ENCODE peak calls at places on chromosomes 5 and 9, in four cellular contexts. One of them, this sample, is unnamed.

GRCh38 chr5:39266442-39266841 is 47.1 kb upstream of the FYB1 start:
- DNase-seq in choroid plexus epithelial cell: no peak
- DNase-seq in neural crest cell: no peak
- DNase-seq in activated CD8-positive, alpha-beta T cell treated with anti-CD3 and anti-CD28 coated beads for 36 hours: no peak
- DNase-seq in this sample: no peak

GRCh38 chr5:137453476-137454080 is 45.5 kb downstream of the SPOCK1 start:
- DNase-seq in choroid plexus epithelial cell: peak
- DNase-seq in activated CD8-positive, alpha-beta T cell treated with anti-CD3 and anti-CD28 coated beads for 36 hours: peak
- DNase-seq in neural crest cell: peak
- DNase-seq in this sample: no peak

GRCh38 chr5:139974661-139975060 is 68.4 kb downstream of the NRG2 start:
- DNase-seq in neural crest cell: no peak
- DNase-seq in choroid plexus epithelial cell: peak
- DNase-seq in activated CD8-positive, alpha-beta T cell treated with anti-CD3 and anti-CD28 coated beads for 36 hours: no peak
- DNase-seq in this sample: no peak

GRCh38 chr5:37721447-37721871 is 118.4 kb downstream of the GDNF start:
- DNase-seq in neural crest cell: no peak
- DNase-seq in choroid plexus epithelial cell: peak
- DNase-seq in activated CD8-positive, alpha-beta T cell treated with anti-CD3 and anti-CD28 coated beads for 36 hours: peak
- DNase-seq in this sample: peak

GRCh38 chr5:66742083-66742895 is 146.1 kb downstream of the MAST4 start:
- DNase-seq in neural crest cell: no peak
- DNase-seq in choroid plexus epithelial cell: peak
- DNase-seq in activated CD8-positive, alpha-beta T cell treated with anti-CD3 and anti-CD28 coated beads for 36 hours: peak
- DNase-seq in this sample: no peak

GRCh38 chr5:157518963-157519362 is 56.6 kb downstream of the ADAM19 start:
- DNase-seq in choroid plexus epithelial cell: no peak
- DNase-seq in activated CD8-positive, alpha-beta T cell treated with anti-CD3 and anti-CD28 coated beads for 36 hours: peak
- DNase-seq in neural crest cell: no peak
- DNase-seq in this sample: peak

GRCh38 chr5:179128041-179128365 is 67.8 kb downstream of the ZNF354C start:
- DNase-seq in neural crest cell: no peak
- DNase-seq in choroid plexus epithelial cell: no peak
- DNase-seq in activated CD8-positive, alpha-beta T cell treated with anti-CD3 and anti-CD28 coated beads for 36 hours: no peak
- DNase-seq in this sample: no peak

GRCh38 chr9:121437891-121438290 is 61.8 kb downstream of the GGTA1 start:
- DNase-seq in activated CD8-positive, alpha-beta T cell treated with anti-CD3 and anti-CD28 coated beads for 36 hours: no peak
- DNase-seq in neural crest cell: no peak
- DNase-seq in choroid plexus epithelial cell: no peak
- DNase-seq in this sample: no peak

GRCh38 chr5:37840036-37840909 is at the start of gene GDNF:
- DNase-seq in choroid plexus epithelial cell: peak
- DNase-seq in neural crest cell: peak
- DNase-seq in activated CD8-positive, alpha-beta T cell treated with anti-CD3 and anti-CD28 coated beads for 36 hours: no peak
- DNase-seq in this sample: peak

GRCh38 chr5:95773325-95774059 is 42.4 kb downstream of the RHOBTB3 start:
- DNase-seq in neural crest cell: no peak
- DNase-seq in choroid plexus epithelial cell: peak
- DNase-seq in activated CD8-positive, alpha-beta T cell treated with anti-CD3 and anti-CD28 coated beads for 36 hours: no peak
- DNase-seq in this sample: no peak

GRCh38 chr9:124475158-124475867 is 25.1 kb downstream of the ADGRD2 start:
- DNase-seq in activated CD8-positive, alpha-beta T cell treated with anti-CD3 and anti-CD28 coated beads for 36 hours: peak
- DNase-seq in choroid plexus epithelial cell: no peak
- DNase-seq in neural crest cell: no peak
- DNase-seq in this sample: no peak

GRCh38 chr9:8825600-8826147 is 1026.1 kb upstream of the DMAC1 start:
- DNase-seq in activated CD8-positive, alpha-beta T cell treated with anti-CD3 and anti-CD28 coated beads for 36 hours: no peak
- DNase-seq in choroid plexus epithelial cell: no peak
- DNase-seq in neural crest cell: no peak
- DNase-seq in this sample: no peak

GRCh38 chr5:124342586-124342985 is 403.9 kb downstream of the ZNF608 start:
- DNase-seq in choroid plexus epithelial cell: peak
- DNase-seq in activated CD8-positive, alpha-beta T cell treated with anti-CD3 and anti-CD28 coated beads for 36 hours: no peak
- DNase-seq in neural crest cell: no peak
- DNase-seq in this sample: no peak

GRCh38 chr5:89871906-89872305 is 537.6 kb downstream of the CETN3 start:
- DNase-seq in neural crest cell: no peak
- DNase-seq in choroid plexus epithelial cell: no peak
- DNase-seq in activated CD8-positive, alpha-beta T cell treated with anti-CD3 and anti-CD28 coated beads for 36 hours: no peak
- DNase-seq in this sample: no peak

GRCh38 chr5:115349001-115349817 is 52.8 kb upstream of the CCDC112 start:
- DNase-seq in activated CD8-positive, alpha-beta T cell treated with anti-CD3 and anti-CD28 coated beads for 36 hours: no peak
- DNase-seq in neural crest cell: no peak
- DNase-seq in choroid plexus epithelial cell: peak
- DNase-seq in this sample: no peak

GRCh38 chr5:108384741-108385140 is 2.8 kb upstream of the FBXL17 start:
- DNase-seq in neural crest cell: no peak
- DNase-seq in activated CD8-positive, alpha-beta T cell treated with anti-CD3 and anti-CD28 coated beads for 36 hours: no peak
- DNase-seq in choroid plexus epithelial cell: no peak
- DNase-seq in this sample: no peak

GRCh38 chr9:125513634-125514413 is 193.2 kb downstream of the MAPKAP1 start:
- DNase-seq in choroid plexus epithelial cell: peak
- DNase-seq in activated CD8-positive, alpha-beta T cell treated with anti-CD3 and anti-CD28 coated beads for 36 hours: peak
- DNase-seq in neural crest cell: no peak
- DNase-seq in this sample: peak

GRCh38 chr5:172764861-172765765 is 5.9 kb downstream of the DUSP1 start:
- DNase-seq in activated CD8-positive, alpha-beta T cell treated with anti-CD3 and anti-CD28 coated beads for 36 hours: peak
- DNase-seq in neural crest cell: peak
- DNase-seq in choroid plexus epithelial cell: peak
- DNase-seq in this sample: peak
- TF ChIP-seq CTCF in activated CD8-positive, alpha-beta T cell treated with anti-CD3 and anti-CD28 coated beads for 36 hours: no peak
- TF ChIP-seq CTCF in neural crest cell: no peak
- TF ChIP-seq CTCF in choroid plexus epithelial cell: peak
- TF ChIP-seq CTCF in this sample: no peak

GRCh38 chr9:132001550-132001949 is 78.1 kb downstream of the MED27 start:
- DNase-seq in neural crest cell: no peak
- DNase-seq in choroid plexus epithelial cell: no peak
- DNase-seq in activated CD8-positive, alpha-beta T cell treated with anti-CD3 and anti-CD28 coated beads for 36 hours: no peak
- DNase-seq in this sample: no peak

GRCh38 chr9:131997076-131997475 is 82.6 kb downstream of the MED27 start:
- DNase-seq in activated CD8-positive, alpha-beta T cell treated with anti-CD3 and anti-CD28 coated beads for 36 hours: no peak
- DNase-seq in choroid plexus epithelial cell: no peak
- DNase-seq in neural crest cell: no peak
- DNase-seq in this sample: no peak

GRCh38 chr9:131997779-131998178 is 81.9 kb downstream of the MED27 start:
- DNase-seq in choroid plexus epithelial cell: peak
- DNase-seq in activated CD8-positive, alpha-beta T cell treated with anti-CD3 and anti-CD28 coated beads for 36 hours: no peak
- DNase-seq in neural crest cell: no peak
- DNase-seq in this sample: no peak

GRCh38 chr9:132000659-132001058 is 79.0 kb downstream of the MED27 start:
- DNase-seq in neural crest cell: no peak
- DNase-seq in activated CD8-positive, alpha-beta T cell treated with anti-CD3 and anti-CD28 coated beads for 36 hours: no peak
- DNase-seq in choroid plexus epithelial cell: no peak
- DNase-seq in this sample: no peak

DNA sequence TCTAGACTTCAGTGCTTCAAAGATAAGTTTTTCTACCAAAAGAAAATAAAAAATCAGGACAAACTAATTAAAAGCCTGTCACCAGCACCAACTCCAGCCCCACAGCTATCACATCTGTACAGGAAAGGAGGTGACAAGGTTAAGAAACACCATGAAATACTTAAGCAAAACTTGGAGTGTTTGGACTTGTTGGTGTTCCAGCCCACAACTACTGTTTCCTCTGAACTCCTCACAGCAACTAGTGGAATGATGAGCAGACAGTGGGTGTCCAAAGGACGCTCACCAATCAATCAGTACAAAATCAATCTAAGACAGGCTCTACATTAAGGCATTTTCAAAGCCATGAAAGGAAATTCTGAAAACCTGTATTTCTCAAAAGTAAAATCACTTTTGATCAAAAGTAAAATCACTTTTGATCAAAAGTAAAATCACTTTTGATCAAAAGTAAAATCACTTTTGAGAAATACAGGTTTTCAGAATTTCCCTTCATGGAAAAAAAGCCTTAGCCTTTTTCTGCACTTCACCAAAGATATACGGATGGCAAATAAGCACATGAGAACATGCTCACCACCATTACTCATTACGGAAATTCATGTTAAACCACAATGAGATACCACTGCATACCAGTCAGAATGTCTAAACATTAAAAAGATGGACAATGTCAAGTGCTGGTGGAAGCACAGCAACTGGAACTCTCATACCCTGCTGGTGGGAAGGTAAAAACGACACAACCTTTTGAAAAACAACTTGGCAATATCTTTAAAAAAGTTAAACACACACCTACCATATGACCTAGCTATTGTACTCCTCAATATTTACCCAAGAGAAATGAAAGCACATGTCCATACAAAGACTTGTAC is 79.7 kb downstream of the MED27 start:
- DNase-seq in choroid plexus epithelial cell: peak
- DNase-seq in neural crest cell: no peak
- DNase-seq in activated CD8-positive, alpha-beta T cell treated with anti-CD3 and anti-CD28 coated beads for 36 hours: no peak
- DNase-seq in this sample: no peak
- TF ChIP-seq CTCF in choroid plexus epithelial cell: peak
- TF ChIP-seq CTCF in neural crest cell: no peak
- TF ChIP-seq CTCF in activated CD8-positive, alpha-beta T cell treated with anti-CD3 and anti-CD28 coated beads for 36 hours: no peak
- TF ChIP-seq CTCF in this sample: no peak

GRCh38 chr9:99889120-99889519 is 17.3 kb upstream of the STX17 start:
- DNase-seq in neural crest cell: no peak
- DNase-seq in activated CD8-positive, alpha-beta T cell treated with anti-CD3 and anti-CD28 coated beads for 36 hours: peak
- DNase-seq in choroid plexus epithelial cell: no peak
- DNase-seq in this sample: no peak
- TF ChIP-seq CTCF in neural crest cell: no peak
- TF ChIP-seq CTCF in activated CD8-positive, alpha-beta T cell treated with anti-CD3 and anti-CD28 coated beads for 36 hours: no peak
- TF ChIP-seq CTCF in choroid plexus epithelial cell: peak
- TF ChIP-seq CTCF in this sample: peak

GRCh38 chr9:130522233-130522808 is 57.1 kb upstream of the FUBP3 start:
- DNase-seq in activated CD8-positive, alpha-beta T cell treated with anti-CD3 and anti-CD28 coated beads for 36 hours: peak
- DNase-seq in choroid plexus epithelial cell: no peak
- DNase-seq in neural crest cell: peak
- DNase-seq in this sample: no peak
- TF ChIP-seq CTCF in activated CD8-positive, alpha-beta T cell treated with anti-CD3 and anti-CD28 coated beads for 36 hours: no peak
- TF ChIP-seq CTCF in choroid plexus epithelial cell: no peak
- TF ChIP-seq CTCF in neural crest cell: no peak
- TF ChIP-seq CTCF in this sample: no peak

GRCh38 chr9:109141375-109141774 is 21.6 kb upstream of the TMEM245 start:
- DNase-seq in activated CD8-positive, alpha-beta T cell treated with anti-CD3 and anti-CD28 coated beads for 36 hours: no peak
- DNase-seq in neural crest cell: no peak
- DNase-seq in choroid plexus epithelial cell: no peak
- DNase-seq in this sample: no peak

GRCh38 chr9:109139851-109140250 is 20.1 kb upstream of the TMEM245 start:
- DNase-seq in choroid plexus epithelial cell: no peak
- DNase-seq in activated CD8-positive, alpha-beta T cell treated with anti-CD3 and anti-CD28 coated beads for 36 hours: no peak
- DNase-seq in neural crest cell: no peak
- DNase-seq in this sample: no peak

GRCh38 chr9:109138421-109138820 is 18.7 kb upstream of the TMEM245 start:
- DNase-seq in neural crest cell: no peak
- DNase-seq in choroid plexus epithelial cell: no peak
- DNase-seq in activated CD8-positive, alpha-beta T cell treated with anti-CD3 and anti-CD28 coated beads for 36 hours: no peak
- DNase-seq in this sample: no peak

GRCh38 chr9:109145062-109145461 is 22.0 kb downstream of the FRRS1L start:
- DNase-seq in choroid plexus epithelial cell: no peak
- DNase-seq in activated CD8-positive, alpha-beta T cell treated with anti-CD3 and anti-CD28 coated beads for 36 hours: no peak
- DNase-seq in neural crest cell: no peak
- DNase-seq in this sample: no peak

DNA sequence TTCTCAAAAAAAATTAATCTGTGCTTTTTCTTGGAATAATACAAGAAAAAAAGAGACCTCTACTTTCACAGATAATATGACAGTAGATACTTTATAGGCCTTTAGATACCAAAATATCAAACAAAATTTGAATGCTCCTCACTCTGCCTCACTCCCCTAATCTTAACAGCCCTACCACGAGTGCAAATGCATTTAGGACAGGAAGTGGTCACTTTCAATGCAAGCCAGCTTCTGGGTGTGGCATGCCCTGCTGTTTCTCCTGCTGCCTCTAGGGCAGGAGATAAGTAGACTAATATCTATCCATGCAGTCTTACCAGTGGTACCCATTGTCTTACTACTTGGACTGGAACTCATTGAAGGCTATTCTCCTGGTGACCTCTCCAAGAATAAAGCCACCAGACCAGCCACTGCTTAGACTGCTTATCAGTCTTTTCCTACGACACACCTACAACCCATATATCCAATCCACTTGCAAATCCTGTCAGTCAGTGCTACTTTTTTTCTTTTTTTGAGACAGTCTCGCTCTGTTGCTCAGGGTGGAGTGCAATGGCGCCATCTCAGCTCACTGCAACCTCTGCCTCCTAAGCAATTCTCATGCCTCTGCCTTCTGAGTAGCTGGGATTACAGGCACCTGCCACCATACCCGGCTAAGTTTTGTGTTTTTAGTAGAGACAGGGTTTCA is 23.0 kb downstream of the FRRS1L start:
- DNase-seq in activated CD8-positive, alpha-beta T cell treated with anti-CD3 and anti-CD28 coated beads for 36 hours: peak
- DNase-seq in neural crest cell: no peak
- DNase-seq in choroid plexus epithelial cell: peak
- DNase-seq in this sample: peak
- TF ChIP-seq CTCF in activated CD8-positive, alpha-beta T cell treated with anti-CD3 and anti-CD28 coated beads for 36 hours: peak
- TF ChIP-seq CTCF in neural crest cell: peak
- TF ChIP-seq CTCF in choroid plexus epithelial cell: peak
- TF ChIP-seq CTCF in this sample: peak